ENCODE peak calls at places on chromosomes 3 and 15, in nine cellular contexts. R is effector memory CD4-positive, alpha-beta T cell; B is coronary artery; J is hepatocyte; C is endodermal cell; K is CD8-positive, alpha-beta memory T cell; M is esophagus squamous epithelium; S is Peyer's patch; Q is transverse colon. N is an unnamed sample.

GRCh38 chr3:128481438-128481942 is 11.5 kb downstream of the GATA2 start:
- DNase-seq in C (peak; percentile 74), Q (no peak), J (no peak), R (no peak), S (no peak), K (no peak), M (no peak), B (no peak), N (no peak)

GRCh38 chr3:188348445-188349244 is 194.7 kb downstream of the LPP start:
- DNase-seq in R (no peak), Q (peak; percentile 21), M (no peak), S (peak; percentile 75), B (peak; percentile 87), J (peak; percentile 84), C (no peak), K (no peak), N (no peak)

GRCh38 chr15:73024161-73024560 is 28.1 kb upstream of the NEO1 start:
- DNase-seq in J (no peak), C (peak; percentile 35), Q (no peak), B (no peak), M (no peak), K (no peak), R (no peak), S (no peak), N (no peak)

GRCh38 chr3:87805670-87806069 is 253.1 kb downstream of the CGGBP1 start:
- DNase-seq in C (no peak), B (no peak), R (no peak), K (no peak), S (no peak), J (no peak), M (no peak), Q (no peak), N (no peak)

GRCh38 chr3:128175768-128176167 is 22.5 kb downstream of the EEFSEC start:
- DNase-seq in B (no peak), C (no peak), M (no peak), J (no peak), R (no peak), K (no peak), Q (no peak), S (no peak), N (no peak)

GRCh38 chr3:41447701-41448100 is 248.4 kb downstream of the CTNNB1 start:
- DNase-seq in J (no peak), R (no peak), S (no peak), C (no peak), K (no peak), M (no peak), B (no peak), Q (no peak), N (no peak)

GRCh38 chr3:39962566-39962965 is 153.2 kb downstream of the MYRIP start:
- DNase-seq in Q (no peak), R (no peak), K (no peak), M (no peak), S (no peak), J (no peak), C (no peak), B (no peak), N (no peak)

GRCh38 chr15:59208850-59209249 is 2.2 kb downstream of the LDHAL6B start:
- DNase-seq in Q (no peak), C (no peak), R (no peak), K (no peak), S (no peak), J (no peak), M (no peak), B (no peak), N (no peak)

GRCh38 chr3:56796202-56796601 is 5.5 kb downstream of the ARHGEF3 start:
- DNase-seq in S (no peak), K (no peak), J (no peak), R (no peak), B (no peak), M (no peak), Q (no peak), C (peak; percentile 18), N (no peak)

GRCh38 chr3:108441081-108441507 is 69.3 kb downstream of the MYH15 start:
- DNase-seq in Q (no peak), K (no peak), R (no peak), B (no peak), C (peak; percentile 46), S (no peak), J (no peak), M (no peak), N (no peak)

GRCh38 chr3:158794936-158795518 is 6.8 kb upstream of the MFSD1 start:
- DNase-seq in J (peak; percentile 54), Q (no peak), C (no peak), S (no peak), M (no peak), K (no peak), R (no peak), B (no peak), N (peak; percentile 13)

GRCh38 chr3:18559323-18559972 is 134.3 kb upstream of the SATB1 start:
- DNase-seq in M (no peak), C (peak; percentile 80), B (no peak), S (peak; percentile 71), K (peak; percentile 48), Q (peak; percentile 19), J (peak; percentile 59), R (no peak), N (no peak)

GRCh38 chr3:176796371-176796770 is 400.9 kb downstream of the TBL1XR1 start:
- DNase-seq in Q (no peak), R (no peak), B (no peak), S (no peak), J (peak; percentile 8), K (no peak), C (no peak), M (no peak), N (no peak)

GRCh38 chr15:70741107-70741511 is 22.2 kb downstream of the UACA start:
- DNase-seq in M (no peak), Q (peak; percentile 70), J (peak; percentile 65), K (no peak), C (no peak), S (peak; percentile 65), R (no peak), B (peak; percentile 82), N (no peak)

GRCh38 chr3:98259707-98260106 is 4.3 kb upstream of the OR5H6 start:
- DNase-seq in Q (no peak), R (no peak), K (no peak), B (no peak), J (no peak), C (peak; percentile 77), M (no peak), S (no peak), N (no peak)

GRCh38 chr3:36969540-36970432 is 23.1 kb downstream of the EPM2AIP1 start:
- DNase-seq in J (peak; percentile 92), C (peak; percentile 75), S (peak; percentile 62), Q (no peak), R (peak; percentile 27), M (no peak), K (peak; percentile 55), B (no peak), N (peak; percentile 57)

GRCh38 chr3:59456852-59457485 is 407.1 kb upstream of the CFAP20DC start:
- DNase-seq in S (no peak), K (no peak), J (no peak), B (no peak), R (no peak), M (no peak), Q (no peak), C (no peak), N (no peak)

GRCh38 chr15:67799801-67800205 is 25.5 kb upstream of the SKOR1 start:
- DNase-seq in S (no peak), Q (no peak), C (no peak), J (no peak), K (no peak), B (no peak), M (no peak), R (no peak), N (no peak)

GRCh38 chr3:113615976-113616375 is 80.5 kb downstream of the USF3 start:
- DNase-seq in K (no peak), B (no peak), C (no peak), M (no peak), S (no peak), R (no peak), J (no peak), Q (no peak), N (no peak)

GRCh38 chr3:14773691-14774128 is 45.1 kb upstream of the FGD5 start:
- DNase-seq in Q (no peak), J (no peak), S (peak; percentile 23), K (no peak), R (no peak), B (peak; percentile 52), C (peak; percentile 47), M (no peak), N (no peak)

GRCh38 chr3:116930786-116931185 is 221.2 kb downstream of the TUSC7 start:
- DNase-seq in S (no peak), M (no peak), R (no peak), Q (no peak), C (no peak), B (no peak), J (peak; percentile 8), K (no peak), N (no peak)

GRCh38 chr3:153182491-153182890 is 20.5 kb downstream of the RAP2B start:
- DNase-seq in R (no peak), K (no peak), Q (no peak), M (no peak), C (no peak), B (no peak), J (no peak), S (no peak), N (no peak)

GRCh38 chr15:37088436-37088835 is 11.9 kb downstream of the MEIS2 start:
- DNase-seq in Q (no peak), K (no peak), M (no peak), S (no peak), J (no peak), C (no peak), B (no peak), R (no peak), N (no peak)
- H3K27ac ChIP-seq in Q (no peak overlapping the region), K (no peak overlapping the region), M (no peak overlapping the region), S (no peak overlapping the region), J (no peak overlapping the region), C (no peak overlapping the region), B (no peak overlapping the region), R (no peak overlapping the region), N (no peak overlapping the region)

DNA sequence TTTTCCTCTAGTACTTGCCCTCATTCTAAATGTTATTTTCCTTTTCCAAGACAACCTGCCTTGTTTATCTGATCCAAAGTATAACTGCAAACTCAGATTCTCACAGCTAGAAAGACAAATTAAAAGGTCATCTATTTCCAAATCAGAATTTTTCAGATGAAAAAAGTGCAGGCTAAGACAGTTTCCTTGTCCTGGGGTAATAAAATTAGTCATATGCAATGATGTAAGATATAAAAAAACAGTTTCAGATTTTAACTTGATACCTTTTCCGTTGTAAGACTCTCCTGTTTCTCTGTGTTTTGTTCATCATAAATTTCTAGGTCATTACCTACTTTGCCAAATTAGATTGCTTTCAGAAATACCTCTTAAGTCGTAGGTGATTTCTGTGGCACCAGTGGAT is 238.4 kb upstream of the PEX5L start:
- DNase-seq in J (no peak), Q (no peak), S (no peak), B (no peak), K (no peak), R (no peak), M (no peak), C (no peak), N (no peak)
- H3K27ac ChIP-seq in J (no peak overlapping the region), Q (no peak overlapping the region), S (no peak overlapping the region), B (no peak overlapping the region), K (no peak overlapping the region), R (no peak overlapping the region), M (no peak overlapping the region), C (no peak overlapping the region), N (no peak overlapping the region)

GRCh38 chr3:139935071-139935865 is at the start of gene CLSTN2:
- DNase-seq in S (peak; percentile 59), J (peak; percentile 88), B (no peak), C (peak; percentile 89), M (no peak), Q (peak; percentile 27), R (no peak), K (no peak), N (no peak)
- H3K27ac ChIP-seq in S (no peak within 1 kb of the TSS), J (no peak within 1 kb of the TSS), B (peak within 1 kb of the TSS; percentile 49), C (no peak within 1 kb of the TSS), M (no peak within 1 kb of the TSS), Q (no peak within 1 kb of the TSS), R (no peak within 1 kb of the TSS), K (no peak within 1 kb of the TSS), N (no peak within 1 kb of the TSS)

GRCh38 chr3:139318431-139318816 is 25.4 kb upstream of the MRPS22 start:
- DNase-seq in B (no peak), J (no peak), M (no peak), R (no peak), Q (no peak), S (no peak), K (no peak), C (no peak), N (no peak)
- H3K27ac ChIP-seq in B (no peak overlapping the region), J (no peak overlapping the region), M (no peak overlapping the region), R (no peak overlapping the region), Q (no peak overlapping the region), S (no peak overlapping the region), K (no peak overlapping the region), C (no peak overlapping the region), N (no peak overlapping the region)

N was measured in CD4-positive, alpha-beta memory T cell.